ENCODE peak calls at places on chromosome 4, in eight cellular contexts. One of them, this sample, is unnamed.

GRCh38 chr4:100839712-100840111 is 321.9 kb upstream of the EMCN start:
- DNase-seq in activated T-cell treated with anti-CD3 and anti-CD28 coated beads, Interleukin-2, amount 50 U/mL, for 4 hours: no peak
- DNase-seq in activated CD8-positive, alpha-beta memory T cell treated with anti-CD3 and anti-CD28 coated beads for 48 hours: no peak
- DNase-seq in lower lobe of right lung: no peak
- DNase-seq in lung: no peak
- DNase-seq in dorsolateral prefrontal cortex: no peak
- DNase-seq in glutamatergic neuron: no peak
- DNase-seq in cardiac muscle cell: no peak
- DNase-seq in this sample: no peak

GRCh38 chr4:17544205-17544604 is 29.2 kb downstream of the CLRN2 start:
- DNase-seq in activated T-cell treated with anti-CD3 and anti-CD28 coated beads, Interleukin-2, amount 50 U/mL, for 4 hours: no peak
- DNase-seq in activated CD8-positive, alpha-beta memory T cell treated with anti-CD3 and anti-CD28 coated beads for 48 hours: no peak
- DNase-seq in lower lobe of right lung: no peak
- DNase-seq in lung: no peak
- DNase-seq in dorsolateral prefrontal cortex: peak; percentile 94
- DNase-seq in glutamatergic neuron: peak; percentile 30
- DNase-seq in cardiac muscle cell: no peak
- DNase-seq in this sample: no peak

GRCh38 chr4:477686-478085 is 21.3 kb downstream of the ZNF721 start:
- DNase-seq in activated T-cell treated with anti-CD3 and anti-CD28 coated beads, Interleukin-2, amount 50 U/mL, for 4 hours: no peak
- DNase-seq in activated CD8-positive, alpha-beta memory T cell treated with anti-CD3 and anti-CD28 coated beads for 48 hours: no peak
- DNase-seq in lower lobe of right lung: no peak
- DNase-seq in lung: no peak
- DNase-seq in dorsolateral prefrontal cortex: no peak
- DNase-seq in glutamatergic neuron: no peak
- DNase-seq in cardiac muscle cell: no peak
- DNase-seq in this sample: no peak

GRCh38 chr4:3348621-3349020 is 55.8 kb downstream of the RGS12 start:
- DNase-seq in activated T-cell treated with anti-CD3 and anti-CD28 coated beads, Interleukin-2, amount 50 U/mL, for 4 hours: no peak
- DNase-seq in activated CD8-positive, alpha-beta memory T cell treated with anti-CD3 and anti-CD28 coated beads for 48 hours: no peak
- DNase-seq in lower lobe of right lung: no peak
- DNase-seq in lung: no peak
- DNase-seq in dorsolateral prefrontal cortex: no peak
- DNase-seq in glutamatergic neuron: no peak
- DNase-seq in cardiac muscle cell: no peak
- DNase-seq in this sample: no peak

GRCh38 chr4:173188648-173189047 is 20.0 kb downstream of the GALNT7 start:
- DNase-seq in activated T-cell treated with anti-CD3 and anti-CD28 coated beads, Interleukin-2, amount 50 U/mL, for 4 hours: no peak
- DNase-seq in activated CD8-positive, alpha-beta memory T cell treated with anti-CD3 and anti-CD28 coated beads for 48 hours: no peak
- DNase-seq in lower lobe of right lung: no peak
- DNase-seq in lung: no peak
- DNase-seq in dorsolateral prefrontal cortex: no peak
- DNase-seq in glutamatergic neuron: no peak
- DNase-seq in cardiac muscle cell: no peak
- DNase-seq in this sample: no peak

GRCh38 chr4:24630937-24631336 is 46.6 kb upstream of the DHX15 start:
- DNase-seq in activated T-cell treated with anti-CD3 and anti-CD28 coated beads, Interleukin-2, amount 50 U/mL, for 4 hours: no peak
- DNase-seq in activated CD8-positive, alpha-beta memory T cell treated with anti-CD3 and anti-CD28 coated beads for 48 hours: no peak
- DNase-seq in lower lobe of right lung: no peak
- DNase-seq in lung: no peak
- DNase-seq in dorsolateral prefrontal cortex: no peak
- DNase-seq in glutamatergic neuron: no peak
- DNase-seq in cardiac muscle cell: peak; percentile 94
- DNase-seq in this sample: no peak

GRCh38 chr4:85762204-85762884 is 287.4 kb downstream of the ARHGAP24 start:
- DNase-seq in activated T-cell treated with anti-CD3 and anti-CD28 coated beads, Interleukin-2, amount 50 U/mL, for 4 hours: no peak
- DNase-seq in activated CD8-positive, alpha-beta memory T cell treated with anti-CD3 and anti-CD28 coated beads for 48 hours: no peak
- DNase-seq in lower lobe of right lung: no peak
- DNase-seq in lung: no peak
- DNase-seq in dorsolateral prefrontal cortex: no peak
- DNase-seq in glutamatergic neuron: no peak
- DNase-seq in cardiac muscle cell: peak; percentile 91
- DNase-seq in this sample: no peak

GRCh38 chr4:139668036-139668435 is 2.4 kb downstream of the MGST2 start:
- DNase-seq in activated T-cell treated with anti-CD3 and anti-CD28 coated beads, Interleukin-2, amount 50 U/mL, for 4 hours: no peak
- DNase-seq in activated CD8-positive, alpha-beta memory T cell treated with anti-CD3 and anti-CD28 coated beads for 48 hours: no peak
- DNase-seq in lower lobe of right lung: no peak
- DNase-seq in lung: no peak
- DNase-seq in dorsolateral prefrontal cortex: no peak
- DNase-seq in glutamatergic neuron: no peak
- DNase-seq in cardiac muscle cell: no peak
- DNase-seq in this sample: no peak

GRCh38 chr4:153159016-153159415 is 45.2 kb upstream of the TRIM2 start:
- DNase-seq in activated T-cell treated with anti-CD3 and anti-CD28 coated beads, Interleukin-2, amount 50 U/mL, for 4 hours: no peak
- DNase-seq in activated CD8-positive, alpha-beta memory T cell treated with anti-CD3 and anti-CD28 coated beads for 48 hours: no peak
- DNase-seq in lower lobe of right lung: no peak
- DNase-seq in lung: no peak
- DNase-seq in dorsolateral prefrontal cortex: no peak
- DNase-seq in glutamatergic neuron: no peak
- DNase-seq in cardiac muscle cell: no peak
- DNase-seq in this sample: no peak

GRCh38 chr4:8295471-8295870 is 25.9 kb downstream of the HTRA3 start:
- DNase-seq in activated T-cell treated with anti-CD3 and anti-CD28 coated beads, Interleukin-2, amount 50 U/mL, for 4 hours: no peak
- DNase-seq in activated CD8-positive, alpha-beta memory T cell treated with anti-CD3 and anti-CD28 coated beads for 48 hours: no peak
- DNase-seq in lower lobe of right lung: peak; percentile 21
- DNase-seq in lung: no peak
- DNase-seq in dorsolateral prefrontal cortex: peak; percentile 16
- DNase-seq in glutamatergic neuron: peak; percentile 1
- DNase-seq in cardiac muscle cell: no peak
- DNase-seq in this sample: no peak

GRCh38 chr4:40292313-40292759 is 42.8 kb upstream of the CHRNA9 start:
- DNase-seq in activated T-cell treated with anti-CD3 and anti-CD28 coated beads, Interleukin-2, amount 50 U/mL, for 4 hours: no peak
- DNase-seq in activated CD8-positive, alpha-beta memory T cell treated with anti-CD3 and anti-CD28 coated beads for 48 hours: no peak
- DNase-seq in lower lobe of right lung: no peak
- DNase-seq in lung: no peak
- DNase-seq in dorsolateral prefrontal cortex: no peak
- DNase-seq in glutamatergic neuron: no peak
- DNase-seq in cardiac muscle cell: peak; percentile 77
- DNase-seq in this sample: no peak

GRCh38 chr4:118872181-118872580 is 16.5 kb upstream of the SYNPO2 start:
- DNase-seq in activated T-cell treated with anti-CD3 and anti-CD28 coated beads, Interleukin-2, amount 50 U/mL, for 4 hours: no peak
- DNase-seq in activated CD8-positive, alpha-beta memory T cell treated with anti-CD3 and anti-CD28 coated beads for 48 hours: no peak
- DNase-seq in lower lobe of right lung: no peak
- DNase-seq in lung: no peak
- DNase-seq in dorsolateral prefrontal cortex: no peak
- DNase-seq in glutamatergic neuron: no peak
- DNase-seq in cardiac muscle cell: no peak
- DNase-seq in this sample: no peak

GRCh38 chr4:123052007-123052406 is 129.6 kb upstream of the NUDT6 start:
- DNase-seq in activated T-cell treated with anti-CD3 and anti-CD28 coated beads, Interleukin-2, amount 50 U/mL, for 4 hours: no peak
- DNase-seq in activated CD8-positive, alpha-beta memory T cell treated with anti-CD3 and anti-CD28 coated beads for 48 hours: no peak
- DNase-seq in lower lobe of right lung: no peak
- DNase-seq in lung: no peak
- DNase-seq in dorsolateral prefrontal cortex: no peak
- DNase-seq in glutamatergic neuron: no peak
- DNase-seq in cardiac muscle cell: no peak
- DNase-seq in this sample: no peak

GRCh38 chr4:73208376-73208775 is 50.2 kb downstream of the ANKRD17 start:
- DNase-seq in activated T-cell treated with anti-CD3 and anti-CD28 coated beads, Interleukin-2, amount 50 U/mL, for 4 hours: no peak
- DNase-seq in activated CD8-positive, alpha-beta memory T cell treated with anti-CD3 and anti-CD28 coated beads for 48 hours: no peak
- DNase-seq in lower lobe of right lung: no peak
- DNase-seq in lung: no peak
- DNase-seq in dorsolateral prefrontal cortex: no peak
- DNase-seq in glutamatergic neuron: no peak
- DNase-seq in cardiac muscle cell: no peak
- DNase-seq in this sample: no peak

GRCh38 chr4:183214912-183215488 is 105.1 kb downstream of the CLDN22 start:
- DNase-seq in activated T-cell treated with anti-CD3 and anti-CD28 coated beads, Interleukin-2, amount 50 U/mL, for 4 hours: no peak
- DNase-seq in activated CD8-positive, alpha-beta memory T cell treated with anti-CD3 and anti-CD28 coated beads for 48 hours: no peak
- DNase-seq in lower lobe of right lung: no peak
- DNase-seq in lung: no peak
- DNase-seq in dorsolateral prefrontal cortex: no peak
- DNase-seq in glutamatergic neuron: no peak
- DNase-seq in cardiac muscle cell: no peak
- DNase-seq in this sample: no peak

GRCh38 chr4:183905081-183905592 is at the start of gene STOX2:
- DNase-seq in activated T-cell treated with anti-CD3 and anti-CD28 coated beads, Interleukin-2, amount 50 U/mL, for 4 hours: no peak
- DNase-seq in activated CD8-positive, alpha-beta memory T cell treated with anti-CD3 and anti-CD28 coated beads for 48 hours: no peak
- DNase-seq in lower lobe of right lung: peak; percentile 78
- DNase-seq in lung: peak; percentile 67
- DNase-seq in dorsolateral prefrontal cortex: peak; percentile 89
- DNase-seq in glutamatergic neuron: peak; percentile 89
- DNase-seq in cardiac muscle cell: peak; percentile 64
- DNase-seq in this sample: no peak

GRCh38 chr4:138507527-138507926 is 265.4 kb upstream of the SLC7A11 start:
- DNase-seq in activated T-cell treated with anti-CD3 and anti-CD28 coated beads, Interleukin-2, amount 50 U/mL, for 4 hours: no peak
- DNase-seq in activated CD8-positive, alpha-beta memory T cell treated with anti-CD3 and anti-CD28 coated beads for 48 hours: no peak
- DNase-seq in lower lobe of right lung: no peak
- DNase-seq in lung: no peak
- DNase-seq in dorsolateral prefrontal cortex: no peak
- DNase-seq in glutamatergic neuron: no peak
- DNase-seq in cardiac muscle cell: peak; percentile 54
- DNase-seq in this sample: no peak

GRCh38 chr4:184061582-184061981 is 156.1 kb downstream of the ENPP6 start:
- DNase-seq in activated T-cell treated with anti-CD3 and anti-CD28 coated beads, Interleukin-2, amount 50 U/mL, for 4 hours: no peak
- DNase-seq in activated CD8-positive, alpha-beta memory T cell treated with anti-CD3 and anti-CD28 coated beads for 48 hours: no peak
- DNase-seq in lower lobe of right lung: no peak
- DNase-seq in lung: no peak
- DNase-seq in dorsolateral prefrontal cortex: no peak
- DNase-seq in glutamatergic neuron: no peak
- DNase-seq in cardiac muscle cell: no peak
- DNase-seq in this sample: no peak

GRCh38 chr4:137707626-137708025 is 175.3 kb upstream of the PCDH18 start:
- DNase-seq in activated T-cell treated with anti-CD3 and anti-CD28 coated beads, Interleukin-2, amount 50 U/mL, for 4 hours: no peak
- DNase-seq in activated CD8-positive, alpha-beta memory T cell treated with anti-CD3 and anti-CD28 coated beads for 48 hours: no peak
- DNase-seq in lower lobe of right lung: no peak
- DNase-seq in lung: no peak
- DNase-seq in dorsolateral prefrontal cortex: no peak
- DNase-seq in glutamatergic neuron: no peak
- DNase-seq in cardiac muscle cell: peak; percentile 53
- DNase-seq in this sample: no peak

GRCh38 chr4:124940387-124940786 is 227.9 kb upstream of the ANKRD50 start:
- DNase-seq in activated T-cell treated with anti-CD3 and anti-CD28 coated beads, Interleukin-2, amount 50 U/mL, for 4 hours: no peak
- DNase-seq in activated CD8-positive, alpha-beta memory T cell treated with anti-CD3 and anti-CD28 coated beads for 48 hours: no peak
- DNase-seq in lower lobe of right lung: no peak
- DNase-seq in lung: no peak
- DNase-seq in dorsolateral prefrontal cortex: no peak
- DNase-seq in glutamatergic neuron: no peak
- DNase-seq in cardiac muscle cell: peak; percentile 96
- DNase-seq in this sample: no peak

GRCh38 chr4:1347410-1347864 is 429 bp downstream of the UVSSA start:
- DNase-seq in activated T-cell treated with anti-CD3 and anti-CD28 coated beads, Interleukin-2, amount 50 U/mL, for 4 hours: peak; percentile 24
- DNase-seq in activated CD8-positive, alpha-beta memory T cell treated with anti-CD3 and anti-CD28 coated beads for 48 hours: no peak
- DNase-seq in lower lobe of right lung: peak; percentile 86
- DNase-seq in lung: peak; percentile 79
- DNase-seq in dorsolateral prefrontal cortex: no peak
- DNase-seq in glutamatergic neuron: peak; percentile 71
- DNase-seq in cardiac muscle cell: peak; percentile 93
- DNase-seq in this sample: no peak

GRCh38 chr4:108172780-108173598 is 4.3 kb upstream of the LEF1 start:
- DNase-seq in activated T-cell treated with anti-CD3 and anti-CD28 coated beads, Interleukin-2, amount 50 U/mL, for 4 hours: peak; percentile 70
- DNase-seq in activated CD8-positive, alpha-beta memory T cell treated with anti-CD3 and anti-CD28 coated beads for 48 hours: peak; percentile 30
- DNase-seq in lower lobe of right lung: peak; percentile 53
- DNase-seq in lung: no peak
- DNase-seq in dorsolateral prefrontal cortex: no peak
- DNase-seq in glutamatergic neuron: peak; percentile 42
- DNase-seq in cardiac muscle cell: peak; percentile 56
- DNase-seq in this sample: no peak

GRCh38 chr4:142909908-142910307 is 63.8 kb upstream of the INPP4B start:
- DNase-seq in activated T-cell treated with anti-CD3 and anti-CD28 coated beads, Interleukin-2, amount 50 U/mL, for 4 hours: no peak
- DNase-seq in activated CD8-positive, alpha-beta memory T cell treated with anti-CD3 and anti-CD28 coated beads for 48 hours: no peak
- DNase-seq in lower lobe of right lung: no peak
- DNase-seq in lung: no peak
- DNase-seq in dorsolateral prefrontal cortex: no peak
- DNase-seq in glutamatergic neuron: no peak
- DNase-seq in cardiac muscle cell: no peak
- DNase-seq in this sample: no peak

GRCh38 chr4:109009909-109010308 is 247.1 kb upstream of the ETNPPL start:
- DNase-seq in activated T-cell treated with anti-CD3 and anti-CD28 coated beads, Interleukin-2, amount 50 U/mL, for 4 hours: no peak
- DNase-seq in activated CD8-positive, alpha-beta memory T cell treated with anti-CD3 and anti-CD28 coated beads for 48 hours: no peak
- DNase-seq in lower lobe of right lung: no peak
- DNase-seq in lung: no peak
- DNase-seq in dorsolateral prefrontal cortex: no peak
- DNase-seq in glutamatergic neuron: peak; percentile 22
- DNase-seq in cardiac muscle cell: peak; percentile 79
- DNase-seq in this sample: no peak

GRCh38 chr4:3521621-3522325 is 10.4 kb downstream of the LRPAP1 start:
- DNase-seq in activated T-cell treated with anti-CD3 and anti-CD28 coated beads, Interleukin-2, amount 50 U/mL, for 4 hours: no peak
- DNase-seq in activated CD8-positive, alpha-beta memory T cell treated with anti-CD3 and anti-CD28 coated beads for 48 hours: no peak
- DNase-seq in lower lobe of right lung: peak; percentile 30
- DNase-seq in lung: no peak
- DNase-seq in dorsolateral prefrontal cortex: peak; percentile 25
- DNase-seq in glutamatergic neuron: no peak
- DNase-seq in cardiac muscle cell: no peak
- DNase-seq in this sample: no peak

GRCh38 chr4:29051381-29051965 is 1668.7 kb upstream of the PCDH7 start:
- DNase-seq in activated T-cell treated with anti-CD3 and anti-CD28 coated beads, Interleukin-2, amount 50 U/mL, for 4 hours: no peak
- DNase-seq in activated CD8-positive, alpha-beta memory T cell treated with anti-CD3 and anti-CD28 coated beads for 48 hours: no peak
- DNase-seq in lower lobe of right lung: no peak
- DNase-seq in lung: no peak
- DNase-seq in dorsolateral prefrontal cortex: no peak
- DNase-seq in glutamatergic neuron: no peak
- DNase-seq in cardiac muscle cell: peak; percentile 3
- DNase-seq in this sample: no peak

GRCh38 chr4:74038161-74039064 is at the start of gene CXCL3:
- DNase-seq in activated T-cell treated with anti-CD3 and anti-CD28 coated beads, Interleukin-2, amount 50 U/mL, for 4 hours: no peak
- DNase-seq in activated CD8-positive, alpha-beta memory T cell treated with anti-CD3 and anti-CD28 coated beads for 48 hours: no peak
- DNase-seq in lower lobe of right lung: peak; percentile 88
- DNase-seq in lung: peak; percentile 79
- DNase-seq in dorsolateral prefrontal cortex: peak; percentile 47
- DNase-seq in glutamatergic neuron: peak; percentile 77
- DNase-seq in cardiac muscle cell: peak; percentile 81
- DNase-seq in this sample: no peak

This sample was measured in NK-92 treated with Interleukin-12 subunit alpha and Interleukin-12 subunit beta, amount 100 ng/mL, for 24 hours.